ENCODE peak calls at places on chromosomes 6 and 20, in six cellular contexts. One of them, this sample, is unnamed.

GRCh38 chr6:40328376-40328987 is 258.7 kb downstream of the LRFN2 start:
- DNase-seq in HS-27A: no peak
- DNase-seq in NCI-H1048: no peak
- DNase-seq in esophagus muscularis mucosa: no peak
- DNase-seq in SK-N-SH: peak; percentile 63
- DNase-seq in endodermal cell: peak; percentile 94
- DNase-seq in this sample: no peak

GRCh38 chr6:111710439-111710838 is 104.8 kb upstream of the TRAF3IP2 start:
- DNase-seq in NCI-H1048: no peak
- DNase-seq in endodermal cell: no peak
- DNase-seq in HS-27A: no peak
- DNase-seq in esophagus muscularis mucosa: no peak
- DNase-seq in SK-N-SH: no peak
- DNase-seq in this sample: no peak

GRCh38 chr6:3061501-3061941 is 6.8 kb upstream of the RIPK1 start:
- DNase-seq in esophagus muscularis mucosa: no peak
- DNase-seq in endodermal cell: no peak
- DNase-seq in SK-N-SH: no peak
- DNase-seq in HS-27A: peak; percentile 68
- DNase-seq in NCI-H1048: no peak
- DNase-seq in this sample: peak; percentile 31

GRCh38 chr20:53828673-53829085 is 235.0 kb upstream of the ZNF217 start:
- DNase-seq in endodermal cell: peak; percentile 52
- DNase-seq in NCI-H1048: no peak
- DNase-seq in HS-27A: peak; percentile 94
- DNase-seq in esophagus muscularis mucosa: no peak
- DNase-seq in SK-N-SH: no peak
- DNase-seq in this sample: peak; percentile 75

GRCh38 chr6:147141690-147142308 is 62.4 kb upstream of the STXBP5 start:
- DNase-seq in endodermal cell: no peak
- DNase-seq in NCI-H1048: no peak
- DNase-seq in esophagus muscularis mucosa: no peak
- DNase-seq in SK-N-SH: no peak
- DNase-seq in HS-27A: no peak
- DNase-seq in this sample: no peak

GRCh38 chr6:12403946-12404647 is 113.9 kb downstream of the EDN1 start:
- DNase-seq in endodermal cell: no peak
- DNase-seq in HS-27A: no peak
- DNase-seq in NCI-H1048: no peak
- DNase-seq in SK-N-SH: no peak
- DNase-seq in esophagus muscularis mucosa: no peak
- DNase-seq in this sample: no peak

GRCh38 chr6:31083742-31084354 is 28.5 kb downstream of the C6orf15 start:
- DNase-seq in endodermal cell: peak; percentile 93
- DNase-seq in SK-N-SH: no peak
- DNase-seq in HS-27A: peak; percentile 93
- DNase-seq in esophagus muscularis mucosa: no peak
- DNase-seq in NCI-H1048: no peak
- DNase-seq in this sample: no peak

GRCh38 chr6:27065183-27065582 is 182.3 kb upstream of the PRSS16 start:
- DNase-seq in endodermal cell: no peak
- DNase-seq in esophagus muscularis mucosa: no peak
- DNase-seq in NCI-H1048: no peak
- DNase-seq in HS-27A: no peak
- DNase-seq in SK-N-SH: no peak
- DNase-seq in this sample: no peak

GRCh38 chr6:45118684-45119230 is 209.4 kb upstream of the RUNX2 start:
- DNase-seq in HS-27A: no peak
- DNase-seq in esophagus muscularis mucosa: no peak
- DNase-seq in SK-N-SH: no peak
- DNase-seq in NCI-H1048: no peak
- DNase-seq in endodermal cell: no peak
- DNase-seq in this sample: no peak

GRCh38 chr6:148890605-148891004 is 143.8 kb downstream of the UST start:
- DNase-seq in esophagus muscularis mucosa: no peak
- DNase-seq in NCI-H1048: no peak
- DNase-seq in endodermal cell: no peak
- DNase-seq in SK-N-SH: no peak
- DNase-seq in HS-27A: no peak
- DNase-seq in this sample: no peak

GRCh38 chr6:146546440-146546839 is 2.8 kb downstream of the RAB32 start:
- DNase-seq in SK-N-SH: no peak
- DNase-seq in esophagus muscularis mucosa: no peak
- DNase-seq in endodermal cell: no peak
- DNase-seq in HS-27A: peak; percentile 70
- DNase-seq in NCI-H1048: no peak
- DNase-seq in this sample: peak; percentile 88

GRCh38 chr6:70668499-70668812 is 773 bp downstream of the SMAP1 start:
- DNase-seq in SK-N-SH: no peak
- DNase-seq in NCI-H1048: no peak
- DNase-seq in endodermal cell: no peak
- DNase-seq in HS-27A: no peak
- DNase-seq in esophagus muscularis mucosa: no peak
- DNase-seq in this sample: no peak

GRCh38 chr6:139390447-139390846 is 16.0 kb upstream of the CITED2 start:
- DNase-seq in endodermal cell: no peak
- DNase-seq in HS-27A: no peak
- DNase-seq in NCI-H1048: no peak
- DNase-seq in esophagus muscularis mucosa: peak; percentile 17
- DNase-seq in SK-N-SH: no peak
- DNase-seq in this sample: no peak

GRCh38 chr6:43274916-43275597 is 23.0 kb upstream of the SLC22A7 start:
- DNase-seq in NCI-H1048: no peak
- DNase-seq in SK-N-SH: peak; percentile 88
- DNase-seq in esophagus muscularis mucosa: no peak
- DNase-seq in endodermal cell: no peak
- DNase-seq in HS-27A: no peak
- DNase-seq in this sample: no peak

GRCh38 chr6:3884007-3884745 is 35.0 kb downstream of the FAM50B start:
- DNase-seq in esophagus muscularis mucosa: no peak
- DNase-seq in SK-N-SH: no peak
- DNase-seq in NCI-H1048: no peak
- DNase-seq in HS-27A: peak; percentile 15
- DNase-seq in endodermal cell: no peak
- DNase-seq in this sample: no peak

GRCh38 chr6:31125586-31126363 is 5.5 kb upstream of the CDSN start:
- DNase-seq in endodermal cell: no peak
- DNase-seq in HS-27A: peak; percentile 26
- DNase-seq in NCI-H1048: no peak
- DNase-seq in SK-N-SH: no peak
- DNase-seq in esophagus muscularis mucosa: no peak
- DNase-seq in this sample: no peak

GRCh38 chr6:14524319-14524718 is 406.7 kb downstream of the CD83 start:
- DNase-seq in esophagus muscularis mucosa: no peak
- DNase-seq in SK-N-SH: peak; percentile 19
- DNase-seq in NCI-H1048: no peak
- DNase-seq in HS-27A: no peak
- DNase-seq in endodermal cell: no peak
- DNase-seq in this sample: no peak

GRCh38 chr6:27847706-27848105 is 64.5 kb downstream of the OR2B2 start:
- DNase-seq in endodermal cell: no peak
- DNase-seq in esophagus muscularis mucosa: no peak
- DNase-seq in NCI-H1048: no peak
- DNase-seq in SK-N-SH: no peak
- DNase-seq in HS-27A: no peak
- DNase-seq in this sample: no peak